ENCODE peak calls at places on chromosomes 7 and 10, in nine cellular contexts. A is psoas muscle; Y is AG10803; I is AG04449; D is mucosa of descending colon; U is HFF-Myc; T is CD8-positive, alpha-beta memory T cell; H is tibial artery; W is foreskin fibroblast. J is an unnamed sample.

GRCh38 chr10:110006358-110007170 is 1.2 kb upstream of the ADD3 start:
- DNase-seq in W (peak), T (no peak), D (peak), Y (peak), U (no peak), A (peak), H (peak), I (no peak), J (peak)

GRCh38 chr7:82625377-82625776 is 181.8 kb upstream of the CACNA2D1 start:
- DNase-seq in Y (no peak), I (no peak), W (peak), H (no peak), D (no peak), T (no peak), U (no peak), A (no peak), J (no peak)

GRCh38 chr7:148721390-148721789 is 22.7 kb downstream of the CUL1 start:
- DNase-seq in W (no peak), I (no peak), D (no peak), H (no peak), A (no peak), Y (no peak), T (no peak), U (no peak), J (no peak)

GRCh38 chr7:50653116-50653854 is 88.1 kb upstream of the DDC start:
- DNase-seq in H (peak), D (no peak), I (no peak), A (peak), Y (peak), W (peak), U (no peak), T (no peak), J (no peak)

GRCh38 chr7:105178928-105179541 is 165.0 kb downstream of the KMT2E start:
- DNase-seq in T (no peak), W (no peak), D (no peak), H (no peak), U (no peak), I (no peak), A (no peak), Y (no peak), J (no peak)

GRCh38 chr7:139713835-139714162 is 64.0 kb downstream of the HIPK2 start:
- DNase-seq in T (no peak), W (no peak), I (no peak), U (no peak), H (no peak), D (no peak), Y (no peak), A (no peak), J (no peak)

GRCh38 chr7:42678315-42678714 is 233.6 kb downstream of the C7orf25 start:
- DNase-seq in H (no peak), I (no peak), U (no peak), T (no peak), A (no peak), D (no peak), Y (no peak), W (peak), J (no peak)

GRCh38 chr10:129483427-129484010 is 16.5 kb downstream of the MGMT start:
- DNase-seq in A (no peak), H (no peak), W (no peak), D (no peak), T (no peak), Y (no peak), I (no peak), U (no peak), J (no peak)

GRCh38 chr7:135879238-135879637 is 97.9 kb downstream of the MTPN start:
- DNase-seq in A (no peak), I (no peak), Y (peak), H (no peak), U (no peak), W (no peak), D (no peak), T (no peak), J (no peak)

GRCh38 chr7:47094462-47094861 is 487.4 kb downstream of the TNS3 start:
- DNase-seq in D (no peak), T (no peak), Y (no peak), I (no peak), A (no peak), W (no peak), H (no peak), U (no peak), J (no peak)

GRCh38 chr7:24885305-24885704 is 94.7 kb downstream of the OSBPL3 start:
- DNase-seq in U (no peak), I (no peak), Y (no peak), T (no peak), W (no peak), H (no peak), A (no peak), D (no peak), J (no peak)

GRCh38 chr7:115968166-115968565 is 62.4 kb downstream of the TFEC start:
- DNase-seq in H (no peak), I (no peak), T (no peak), Y (no peak), U (no peak), D (no peak), A (no peak), W (no peak), J (no peak)

GRCh38 chr10:8088504-8088903 is 34.0 kb downstream of the GATA3 start:
- DNase-seq in D (no peak), T (peak), Y (no peak), W (no peak), U (no peak), I (no peak), A (no peak), H (no peak), J (no peak)

GRCh38 chr10:62681211-62681940 is 123.1 kb upstream of the ADO start:
- DNase-seq in W (no peak), D (peak), H (no peak), I (no peak), T (peak), U (no peak), Y (no peak), A (no peak), J (no peak)

GRCh38 chr10:84563868-84564267 is 235.5 kb downstream of the CCSER2 start:
- DNase-seq in H (no peak), I (no peak), Y (no peak), T (no peak), W (no peak), D (no peak), U (no peak), A (no peak), J (no peak)

GRCh38 chr7:490461-491291 is 29.0 kb downstream of the PDGFA start:
- DNase-seq in U (no peak), H (peak), W (no peak), A (peak), T (no peak), D (peak), I (no peak), Y (no peak), J (no peak)

GRCh38 chr10:120578890-120579289 is 121.9 kb downstream of the PLPP4 start:
- DNase-seq in D (no peak), A (no peak), I (no peak), U (no peak), T (no peak), H (no peak), W (no peak), Y (no peak), J (no peak)

GRCh38 chr7:114650491-114650890 is 235.9 kb downstream of the FOXP2 start:
- DNase-seq in I (no peak), H (no peak), Y (no peak), D (no peak), A (no peak), T (no peak), U (no peak), W (no peak), J (no peak)

GRCh38 chr10:127990846-127991542 is 84.1 kb downstream of the PTPRE start:
- DNase-seq in W (peak), H (no peak), T (peak), D (no peak), A (no peak), U (peak), I (peak), Y (peak), J (no peak)

GRCh38 chr10:63478564-63478963 is 12.8 kb upstream of the JMJD1C start:
- DNase-seq in W (no peak), I (no peak), D (no peak), U (no peak), T (no peak), A (no peak), H (no peak), Y (no peak), J (no peak)

GRCh38 chr7:39949980-39950472 is at the start of gene CDK13:
- DNase-seq in U (peak), T (peak), A (peak), Y (peak), I (no peak), H (peak), W (peak), D (peak), J (peak)

GRCh38 chr10:3749597-3750351 is 35.2 kb downstream of the KLF6 start:
- DNase-seq in W (peak), D (no peak), Y (peak), T (no peak), H (no peak), U (no peak), I (no peak), A (peak), J (no peak)

GRCh38 chr10:3750352-3750816 is 34.6 kb downstream of the KLF6 start:
- DNase-seq in H (no peak), A (no peak), I (no peak), T (no peak), Y (no peak), D (no peak), U (no peak), W (no peak), J (no peak)

GRCh38 chr10:3749011-3749410 is 36.0 kb downstream of the KLF6 start:
- DNase-seq in W (no peak), H (no peak), A (no peak), T (no peak), I (no peak), U (no peak), Y (no peak), D (no peak), J (no peak)

GRCh38 chr10:3748484-3748883 is 36.5 kb downstream of the KLF6 start:
- DNase-seq in U (no peak), Y (no peak), D (no peak), I (no peak), A (no peak), W (no peak), H (no peak), T (no peak), J (no peak)

DNA sequence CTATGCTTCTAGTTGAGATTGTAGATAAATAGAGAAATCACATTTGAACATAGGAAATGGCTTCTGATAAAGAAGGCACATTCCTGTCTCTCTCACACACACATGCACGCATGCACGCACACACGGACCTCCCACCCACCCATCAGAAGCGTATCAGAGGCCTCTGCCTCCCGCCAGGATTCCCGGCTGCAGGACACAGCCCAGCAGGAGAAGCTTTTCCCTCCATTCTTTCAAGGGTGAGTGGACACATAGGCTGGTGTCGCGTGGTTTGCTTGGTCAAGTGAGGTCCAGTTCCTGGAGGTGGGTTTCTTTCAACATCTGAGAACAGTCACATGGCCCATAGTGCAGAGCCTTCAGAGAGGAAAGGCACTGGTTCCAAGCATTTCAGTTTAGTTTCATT is 34.1 kb downstream of the KLF6 start:
- DNase-seq in T (no peak), A (no peak), Y (no peak), U (no peak), W (no peak), D (no peak), I (no peak), H (no peak), J (no peak)
- H3K4me3 ChIP-seq in T (no peak), A (no peak), Y (no peak), U (no peak), W (no peak), D (no peak), I (no peak), H (no peak), J (no peak)

DNA sequence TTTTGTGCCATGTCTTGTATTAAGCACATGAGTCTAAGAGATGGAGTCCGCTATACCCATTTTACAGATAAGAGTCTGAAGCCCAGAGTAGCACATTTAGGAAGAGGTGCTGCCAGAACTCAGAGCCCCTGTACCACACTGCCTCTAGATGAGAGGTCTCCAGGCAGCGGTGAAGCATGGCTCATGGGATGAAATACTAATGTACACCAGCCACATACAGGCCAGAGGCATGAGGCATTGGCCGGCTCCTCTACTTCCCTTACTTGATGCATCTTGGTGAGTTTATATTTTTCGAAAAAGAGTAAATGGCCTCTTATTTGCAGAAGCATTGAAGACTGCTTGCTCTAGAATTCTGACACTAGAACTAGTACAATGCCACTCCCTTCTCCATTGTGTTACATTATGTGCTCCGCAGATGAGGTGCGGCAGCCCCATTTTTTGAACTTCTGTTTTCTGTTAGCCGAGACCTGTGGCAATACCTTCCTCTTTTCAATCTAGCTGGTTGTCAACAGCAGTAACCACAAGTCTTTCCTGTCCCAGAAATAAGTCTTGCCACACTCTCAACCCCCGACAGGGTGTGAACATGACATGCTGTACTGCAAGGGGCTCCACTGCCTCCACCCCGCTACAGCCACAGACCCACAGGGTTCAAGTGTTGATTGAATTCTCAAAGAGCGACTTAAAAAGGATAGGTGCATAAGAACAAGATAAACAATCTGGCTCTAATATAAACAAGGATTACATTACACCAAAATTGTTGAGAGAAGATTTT is 145.3 kb downstream of the CELF2 start:
- DNase-seq in T (peak), W (no peak), U (no peak), H (peak), I (no peak), Y (no peak), D (peak), A (peak), J (no peak)
- H3K4me3 ChIP-seq in T (peak), W (no peak), U (no peak), H (no peak), I (no peak), Y (no peak), D (no peak), A (peak), J (no peak)

GRCh38 chr7:151233111-151233701 is 923 bp downstream of the CHPF2 start:
- DNase-seq in U (peak), W (peak), A (peak), Y (peak), D (peak), H (no peak), T (peak), I (peak), J (peak)

GRCh38 chr7:151231964-151232271 is 365 bp upstream of the CHPF2 start:
- DNase-seq in Y (peak), A (no peak), I (no peak), H (no peak), D (no peak), T (no peak), U (no peak), W (no peak), J (no peak)

GRCh38 chr7:151232272-151233110 is at the start of gene CHPF2:
- DNase-seq in H (peak), U (no peak), A (peak), Y (peak), D (peak), T (peak), W (peak), I (no peak), J (peak)

GRCh38 chr7:151229249-151229648 is 2.2 kb upstream of the ABCF2 start:
- DNase-seq in T (no peak), H (no peak), U (no peak), D (no peak), I (no peak), A (no peak), W (no peak), Y (no peak), J (no peak)

GRCh38 chr7:151231080-151231479 is 1.2 kb upstream of the CHPF2 start:
- DNase-seq in H (no peak), W (no peak), I (no peak), A (no peak), T (no peak), D (no peak), U (no peak), Y (no peak), J (no peak)
- H3K4me3 ChIP-seq in H (no peak), W (no peak), I (no peak), A (no peak), T (no peak), D (no peak), U (no peak), Y (no peak), J (no peak)

DNA sequence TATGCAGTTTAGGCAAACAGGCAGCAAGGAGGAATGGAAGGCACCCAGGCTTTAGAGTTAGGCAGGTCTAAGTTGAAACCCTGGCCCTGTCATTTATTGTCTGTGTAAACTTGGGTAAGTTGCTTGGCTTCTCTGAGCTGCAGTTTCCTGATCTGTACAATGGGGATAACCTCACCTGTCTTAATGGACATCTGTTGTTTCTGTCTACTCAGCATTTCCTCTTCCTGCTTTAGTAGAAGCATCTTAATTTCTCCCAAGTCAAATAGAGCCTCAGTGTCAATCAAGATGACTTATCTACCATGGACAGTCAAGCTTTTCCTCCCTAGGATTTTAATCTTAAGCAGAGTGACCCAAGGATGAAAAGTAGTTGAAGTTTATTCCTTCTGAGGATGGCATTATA is 119.6 kb downstream of the FZD1 start:
- DNase-seq in A (no peak), U (no peak), H (no peak), I (no peak), Y (no peak), D (no peak), W (no peak), T (no peak), J (no peak)
- H3K4me3 ChIP-seq in A (no peak), U (no peak), H (no peak), I (no peak), Y (no peak), D (no peak), W (no peak), T (no peak), J (no peak)

GRCh38 chr10:52540479-52540984 is 226.5 kb downstream of the DKK1 start:
- DNase-seq in W (no peak), I (no peak), T (no peak), Y (no peak), U (no peak), H (no peak), A (no peak), D (no peak), J (peak)
- H3K4me3 ChIP-seq in W (no peak), I (no peak), T (no peak), Y (no peak), U (no peak), H (no peak), A (no peak), D (no peak), J (no peak)

GRCh38 chr10:126570631-126571170 is 99.8 kb downstream of the C10orf90 start:
- DNase-seq in W (no peak), A (no peak), U (no peak), H (no peak), I (no peak), Y (peak), D (no peak), T (no peak), J (no peak)
- H3K4me3 ChIP-seq in W (no peak), A (no peak), U (no peak), H (no peak), I (no peak), Y (no peak), D (no peak), T (no peak), J (no peak)

GRCh38 chr10:4765428-4765827 is 60.6 kb upstream of the AKR1E2 start:
- DNase-seq in Y (peak), U (no peak), A (no peak), D (no peak), I (no peak), W (peak), H (no peak), T (no peak), J (no peak)
- H3K4me3 ChIP-seq in Y (no peak), U (no peak), A (no peak), D (no peak), I (no peak), W (no peak), H (no peak), T (no peak), J (no peak)

GRCh38 chr7:15686957-15687644 is 618 bp upstream of the MEOX2 start:
- DNase-seq in T (no peak), A (no peak), I (no peak), Y (no peak), U (no peak), W (no peak), H (no peak), D (no peak), J (no peak)

GRCh38 chr7:15684834-15685233 is 1.6 kb downstream of the MEOX2 start:
- DNase-seq in W (no peak), H (peak), I (no peak), Y (peak), A (no peak), D (no peak), U (no peak), T (no peak), J (no peak)

GRCh38 chr7:15684036-15684815 is 2.3 kb downstream of the MEOX2 start:
- DNase-seq in H (no peak), Y (no peak), A (no peak), T (no peak), W (no peak), I (no peak), U (no peak), D (no peak), J (no peak)

GRCh38 chr7:15686209-15686956 is at the start of gene MEOX2:
- DNase-seq in T (no peak), A (peak), U (peak), W (peak), I (no peak), H (peak), Y (peak), D (peak), J (no peak)

DNA sequence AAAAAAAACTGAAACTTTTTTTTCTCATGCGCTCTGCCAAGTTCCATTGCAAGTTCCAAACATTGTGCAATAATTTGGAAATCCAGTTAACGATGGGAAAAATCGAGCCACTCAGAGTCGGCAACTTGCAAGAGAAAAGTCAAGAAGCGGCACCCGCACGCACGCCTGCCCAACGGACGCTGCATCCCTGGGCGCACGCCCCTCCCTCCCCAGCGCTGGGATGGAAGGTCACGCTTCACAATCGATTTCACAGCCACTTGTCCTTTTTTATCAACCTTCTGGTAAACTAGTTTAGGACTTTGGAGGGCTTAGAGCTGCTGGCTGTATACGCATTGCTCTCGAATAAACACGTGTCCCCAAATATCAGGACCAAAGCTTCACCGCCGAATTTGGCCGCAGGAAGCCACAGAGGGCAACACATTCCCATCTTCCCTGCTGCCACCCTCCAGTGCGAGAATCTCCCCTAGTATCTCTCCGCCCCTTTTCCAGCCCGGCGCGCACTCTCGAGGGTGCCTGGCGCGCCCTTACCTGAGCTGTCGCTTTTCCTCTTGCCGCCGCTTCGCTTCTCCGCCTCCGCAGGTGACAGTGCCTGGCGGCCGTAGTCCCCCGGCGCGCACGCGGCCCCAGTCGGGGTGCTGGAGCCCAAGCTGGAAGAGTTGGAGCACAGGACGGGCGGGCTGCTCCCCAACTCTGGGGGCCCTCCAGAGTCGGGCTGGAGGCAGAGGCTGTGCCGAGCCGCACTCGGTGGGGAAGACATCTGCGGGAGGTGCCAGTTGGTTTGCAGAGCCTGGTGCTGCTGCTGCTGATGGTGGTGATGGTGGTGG is 913 bp downstream of the MEOX2 start:
- DNase-seq in H (peak), Y (peak), T (no peak), A (peak), U (no peak), I (peak), W (peak), D (no peak), J (no peak)
- H3K4me3 ChIP-seq in H (peak), Y (peak), T (no peak), A (peak), U (peak), I (peak), W (peak), D (no peak), J (no peak)

GRCh38 chr7:100017875-100018274 is 2.5 kb downstream of the ZKSCAN1 start:
- DNase-seq in I (no peak), H (no peak), D (no peak), U (no peak), W (no peak), A (no peak), Y (no peak), T (no peak), J (no peak)
- H3K4me3 ChIP-seq in I (no peak), H (no peak), D (no peak), U (no peak), W (no peak), A (peak), Y (no peak), T (no peak), J (no peak)

J was measured in BE2C.